ENCODE peak calls at places on chromosomes 11 and 22, in eight cellular contexts. W is foreskin fibroblast; Y is B cell; G is memory B cell; S is T-helper 9 cell; T is stimulated activated CD4-positive, alpha-beta T cell treated with anti-CD3 and anti-CD28 coated beads, Interleukin-1b, Interleukin-23, amount 100 ng/mL, for 4 hours; P is T-helper 17 cell; A is CD8-positive, alpha-beta memory T cell. K is an unnamed sample.

GRCh38 chr11:102345923-102346322 is 1.1 kb upstream of the BIRC2 start:
- DNase-seq in W (peak; percentile 67), S (peak; percentile 10), Y (no peak), G (no peak), P (peak; percentile 39), A (peak; percentile 24), T (no peak), K (no peak)

GRCh38 chr22:46656856-46657654 is 36.9 kb downstream of the GRAMD4 start:
- DNase-seq in S (no peak), Y (no peak), T (no peak), A (no peak), W (no peak), P (no peak), G (no peak), K (no peak)

GRCh38 chr11:45994421-45995341 is 72.2 kb downstream of the LARGE2 start:
- DNase-seq in T (no peak), W (peak; percentile 58), Y (no peak), G (no peak), S (no peak), A (no peak), P (no peak), K (peak; percentile 20)

GRCh38 chr22:37681001-37681424 is 5.1 kb upstream of the NOL12 start:
- DNase-seq in T (no peak), Y (no peak), G (no peak), P (no peak), W (peak; percentile 73), A (no peak), S (no peak), K (no peak)

GRCh38 chr22:41975299-41976069 is 6.2 kb downstream of the SEPTIN3 start:
- DNase-seq in Y (no peak), G (no peak), A (no peak), P (no peak), W (no peak), T (no peak), S (no peak), K (no peak)

GRCh38 chr22:19085233-19086043 is 36.8 kb downstream of the DGCR2 start:
- DNase-seq in S (no peak), A (no peak), G (peak; percentile 15), T (no peak), W (peak; percentile 61), P (no peak), Y (peak; percentile 51), K (no peak)

GRCh38 chr11:128580612-128581011 is 6.7 kb downstream of the ETS1 start:
- DNase-seq in S (no peak), G (no peak), Y (no peak), P (no peak), A (no peak), W (no peak), T (no peak), K (no peak)

GRCh38 chr11:133065847-133066485 is 466.3 kb downstream of the OPCML start:
- DNase-seq in S (no peak), Y (no peak), T (no peak), P (no peak), W (no peak), G (no peak), A (no peak), K (no peak)

GRCh38 chr22:26894766-26895485 is 237.5 kb downstream of the MIAT start:
- DNase-seq in A (no peak), W (peak; percentile 92), T (no peak), G (no peak), P (no peak), S (no peak), Y (no peak), K (no peak)

GRCh38 chr11:131157678-131158077 is 212.7 kb upstream of the NTM start:
- DNase-seq in Y (no peak), P (no peak), S (no peak), A (no peak), G (no peak), W (no peak), T (no peak), K (no peak)

GRCh38 chr11:8092587-8093424 is 11.8 kb downstream of the TUB start:
- DNase-seq in G (no peak), P (no peak), Y (no peak), W (peak; percentile 87), A (no peak), S (no peak), T (no peak), K (peak; percentile 57)

GRCh38 chr22:22687638-22688500 is 43.5 kb downstream of the GGTLC2 start:
- DNase-seq in W (peak; percentile 79), S (no peak), T (peak; percentile 2), A (no peak), P (no peak), Y (no peak), G (no peak), K (peak; percentile 47)

GRCh38 chr11:105975128-105975527 is 46.9 kb downstream of the MSANTD4 start:
- DNase-seq in S (no peak), G (no peak), Y (no peak), A (no peak), P (no peak), T (no peak), W (peak; percentile 22), K (no peak)

GRCh38 chr11:117509543-117509942 is 181.9 kb downstream of the CEP164 start:
- DNase-seq in W (no peak), P (no peak), S (no peak), T (no peak), G (no peak), Y (no peak), A (no peak), K (no peak)

GRCh38 chr11:10770626-10771254 is 19.7 kb downstream of the CTR9 start:
- DNase-seq in T (no peak), W (peak; percentile 73), S (peak; percentile 10), G (no peak), Y (no peak), P (no peak), A (no peak), K (peak; percentile 57)

GRCh38 chr11:86156397-86156977 is 87.6 kb upstream of the PICALM start:
- DNase-seq in Y (no peak), W (no peak), A (no peak), G (no peak), T (no peak), S (no peak), P (no peak), K (no peak)

GRCh38 chr11:106397787-106398355 is 320.4 kb downstream of the AASDHPPT start:
- DNase-seq in S (no peak), T (no peak), P (no peak), A (no peak), Y (no peak), W (peak; percentile 62), G (no peak), K (no peak)

GRCh38 chr22:44801476-44801875 is 49.1 kb downstream of the ARHGAP8 start:
- DNase-seq in A (no peak), Y (no peak), S (no peak), W (no peak), T (no peak), P (no peak), G (no peak), K (no peak)

GRCh38 chr11:74147199-74147929 is 23.4 kb downstream of the C2CD3 start:
- DNase-seq in A (no peak), W (no peak), S (no peak), G (no peak), T (no peak), P (no peak), Y (no peak), K (no peak)

GRCh38 chr11:62439785-62440602 is 21.2 kb downstream of the SCGB1A1 start:
- DNase-seq in A (no peak), W (peak; percentile 74), S (no peak), T (no peak), Y (no peak), P (no peak), G (no peak), K (no peak)

GRCh38 chr22:50487290-50488005 is 789 bp downstream of the MIOX start:
- DNase-seq in W (no peak), S (no peak), G (no peak), Y (no peak), T (no peak), P (no peak), A (no peak), K (no peak)

GRCh38 chr11:73233704-73234402 is 15.8 kb downstream of the P2RY2 start:
- DNase-seq in Y (no peak), S (no peak), A (no peak), W (no peak), T (no peak), G (no peak), P (no peak), K (no peak)

GRCh38 chr11:34480339-34480738 is 33.3 kb downstream of the ELF5 start:
- DNase-seq in S (no peak), G (no peak), W (peak; percentile 18), P (no peak), Y (no peak), A (no peak), T (no peak), K (no peak)